ENCODE peak calls at places on chromosomes 1 and 21, in six cellular contexts. S is GM23338, V is tibial nerve, Z is prostate gland, D is PC-9, O is uterus. A is an unnamed sample. For H3K4me1, the result is how much of the 10 kb centered on the place peaks cover.

GRCh38 chr1:29757866-29758763 is 521.8 kb downstream of the PTPRU start:
- DNase-seq in S (no peak), V (no peak), Z (no peak), D (no peak), O (no peak), A (no peak)

GRCh38 chr1:56710646-56711045 is 65.5 kb downstream of the PRKAA2 start:
- DNase-seq in S (no peak), V (no peak), Z (no peak), D (peak), O (no peak), A (no peak)

GRCh38 chr1:93443456-93443855 is 4.5 kb upstream of the FNBP1L start:
- DNase-seq in S (no peak), V (no peak), Z (no peak), D (no peak), O (no peak), A (no peak)

GRCh38 chr1:50163674-50164073 is 55.0 kb downstream of the ELAVL4 start:
- DNase-seq in S (peak), V (no peak), Z (no peak), D (no peak), O (no peak), A (no peak)

GRCh38 chr1:200005160-200005559 is 22.4 kb upstream of the NR5A2 start:
- DNase-seq in S (no peak), V (no peak), Z (no peak), D (no peak), O (no peak), A (no peak)

GRCh38 chr1:100445565-100445964 is 92.4 kb upstream of the GPR88 start:
- DNase-seq in S (no peak), V (no peak), Z (no peak), D (no peak), O (no peak), A (no peak)

GRCh38 chr1:19310720-19311502 is 1.0 kb downstream of the AKR7A2 start:
- DNase-seq in S (no peak), V (no peak), Z (no peak), D (no peak), O (no peak), A (no peak)

GRCh38 chr1:64356636-64357256 is 113.2 kb upstream of the CACHD1 start:
- DNase-seq in S (peak), V (no peak), Z (no peak), D (no peak), O (no peak), A (no peak)

GRCh38 chr1:9493326-9493725 is 45.9 kb upstream of the SLC25A33 start:
- DNase-seq in S (no peak), V (no peak), Z (no peak), D (no peak), O (no peak), A (no peak)

GRCh38 chr1:194171596-194171995 is 985.2 kb upstream of the B3GALT2 start:
- DNase-seq in S (no peak), V (no peak), Z (no peak), D (no peak), O (no peak), A (no peak)

GRCh38 chr1:6912507-6912906 is 127.3 kb downstream of the CAMTA1 start:
- DNase-seq in S (no peak), V (no peak), Z (no peak), D (no peak), O (no peak), A (no peak)

GRCh38 chr1:21550097-21550496 is 40.9 kb downstream of the ALPL start:
- DNase-seq in S (no peak), V (no peak), Z (no peak), D (no peak), O (no peak), A (no peak)

GRCh38 chr1:206110820-206111219 is 6.4 kb downstream of the AVPR1B start:
- DNase-seq in S (no peak), V (no peak), Z (no peak), D (no peak), O (no peak), A (no peak)

GRCh38 chr21:41678944-41679343 is 87.9 kb downstream of the RIPK4 start:
- DNase-seq in S (peak), V (peak), Z (peak), D (peak), O (peak), A (peak)

GRCh38 chr1:169604781-169605560 is 18.7 kb upstream of the F5 start:
- DNase-seq in S (no peak), V (no peak), Z (no peak), D (no peak), O (no peak), A (no peak)

GRCh38 chr1:208254376-208254775 is 10.2 kb upstream of the PLXNA2 start:
- DNase-seq in S (no peak), V (no peak), Z (no peak), D (no peak), O (no peak), A (no peak)

GRCh38 chr21:38178653-38179503 is 77.9 kb upstream of the KCNJ15 start:
- DNase-seq in S (no peak), V (no peak), Z (no peak), D (no peak), O (no peak), A (no peak)

GRCh38 chr1:114457675-114458074 is 53.3 kb downstream of the TRIM33 start:
- DNase-seq in S (no peak), V (no peak), Z (no peak), D (no peak), O (no peak), A (no peak)

GRCh38 chr1:114453361-114453784 is 57.6 kb downstream of the TRIM33 start:
- DNase-seq in S (no peak), V (no peak), Z (no peak), D (no peak), O (no peak), A (no peak)

GRCh38 chr1:114456586-114456985 is 54.4 kb downstream of the TRIM33 start:
- DNase-seq in S (no peak), V (no peak), Z (no peak), D (no peak), O (no peak), A (no peak)

GRCh38 chr1:114455102-114455785 is 55.8 kb downstream of the TRIM33 start:
- DNase-seq in S (no peak), V (no peak), Z (no peak), D (no peak), O (no peak), A (no peak)

DNA sequence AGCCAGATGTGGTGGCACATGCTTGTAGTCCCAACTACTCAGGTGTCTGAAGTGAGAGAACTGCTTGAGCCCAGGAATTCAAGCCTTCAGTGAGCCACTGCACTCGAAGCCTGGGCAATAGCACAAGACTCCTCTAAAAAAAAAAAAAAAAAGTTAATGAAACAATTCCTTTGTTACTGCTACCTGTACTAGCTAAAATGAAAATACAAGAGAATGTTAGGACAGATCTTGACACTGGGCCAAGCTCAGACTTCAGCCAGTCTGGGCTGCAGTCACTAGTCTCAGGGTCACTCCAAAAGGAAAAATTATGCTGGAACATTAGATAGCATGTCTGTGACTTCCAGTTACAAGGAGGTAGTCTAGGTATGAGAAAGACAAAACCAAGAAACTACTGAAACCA is 56.5 kb downstream of the TRIM33 start:
- DNase-seq in S (no peak), V (no peak), Z (no peak), D (no peak), O (no peak), A (no peak)
- H3K4me1 ChIP-seq in S (under half), V (under half), Z (under half), D (under half), O (under half), A (under half)

GRCh38 chr1:156436319-156437043 is 64.1 kb downstream of the MEF2D start:
- DNase-seq in S (peak), V (no peak), Z (no peak), D (no peak), O (no peak), A (no peak)
- H3K4me3 ChIP-seq in S (peak), V (peak), Z (no peak), D (no peak), O (no peak), A (peak)

GRCh38 chr21:39913651-39914145 is 46.5 kb downstream of the PCP4 start:
- DNase-seq in S (no peak), V (no peak), Z (no peak), D (no peak), O (no peak), A (no peak)

GRCh38 chr21:39911792-39912191 is 44.6 kb downstream of the PCP4 start:
- DNase-seq in S (no peak), V (no peak), Z (no peak), D (no peak), O (no peak), A (no peak)

GRCh38 chr21:39911286-39911685 is 44.0 kb downstream of the PCP4 start:
- DNase-seq in S (peak), V (no peak), Z (no peak), D (no peak), O (no peak), A (no peak)

GRCh38 chr21:39904457-39904856 is 37.2 kb downstream of the PCP4 start:
- DNase-seq in S (no peak), V (no peak), Z (no peak), D (no peak), O (no peak), A (no peak)

DNA sequence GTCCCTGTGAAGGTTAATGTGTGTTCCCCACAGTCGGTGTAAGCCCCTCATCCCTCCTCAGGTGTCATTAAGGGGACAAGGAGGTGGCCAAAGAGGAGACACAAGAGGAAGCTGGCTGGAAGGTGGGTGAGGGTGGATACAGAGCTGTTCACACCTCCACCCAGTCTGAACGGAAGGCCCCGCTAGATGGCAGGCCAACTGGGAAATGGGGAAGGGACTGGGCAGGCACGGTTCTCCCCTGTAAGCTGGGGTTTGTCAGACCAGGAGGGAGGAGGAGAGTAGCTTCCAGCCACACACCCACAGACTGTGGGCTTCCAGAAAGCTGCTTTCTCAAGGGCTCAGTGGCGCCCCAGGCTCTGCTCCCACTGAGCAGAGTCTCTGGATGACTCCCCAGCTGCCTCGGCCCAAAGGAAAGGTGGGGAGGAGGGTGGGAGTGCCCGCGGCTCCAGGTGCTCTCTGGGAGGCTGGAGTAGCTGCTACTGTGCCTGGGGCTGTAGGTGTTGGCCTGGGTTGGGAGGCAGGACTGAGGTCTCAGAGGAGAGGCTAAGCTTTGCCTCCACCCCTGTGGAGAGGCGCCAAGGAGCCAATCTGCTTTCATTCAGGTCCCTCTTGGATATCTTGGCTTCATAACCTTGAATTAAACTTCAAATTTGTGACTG is 41.2 kb downstream of the PCP4 start:
- DNase-seq in S (peak), V (no peak), Z (no peak), D (no peak), O (no peak), A (no peak)
- TF ChIP-seq CTCF in S (no peak), V (no peak), Z (no peak), D (no peak), O (no peak), A (no peak)

DNA sequence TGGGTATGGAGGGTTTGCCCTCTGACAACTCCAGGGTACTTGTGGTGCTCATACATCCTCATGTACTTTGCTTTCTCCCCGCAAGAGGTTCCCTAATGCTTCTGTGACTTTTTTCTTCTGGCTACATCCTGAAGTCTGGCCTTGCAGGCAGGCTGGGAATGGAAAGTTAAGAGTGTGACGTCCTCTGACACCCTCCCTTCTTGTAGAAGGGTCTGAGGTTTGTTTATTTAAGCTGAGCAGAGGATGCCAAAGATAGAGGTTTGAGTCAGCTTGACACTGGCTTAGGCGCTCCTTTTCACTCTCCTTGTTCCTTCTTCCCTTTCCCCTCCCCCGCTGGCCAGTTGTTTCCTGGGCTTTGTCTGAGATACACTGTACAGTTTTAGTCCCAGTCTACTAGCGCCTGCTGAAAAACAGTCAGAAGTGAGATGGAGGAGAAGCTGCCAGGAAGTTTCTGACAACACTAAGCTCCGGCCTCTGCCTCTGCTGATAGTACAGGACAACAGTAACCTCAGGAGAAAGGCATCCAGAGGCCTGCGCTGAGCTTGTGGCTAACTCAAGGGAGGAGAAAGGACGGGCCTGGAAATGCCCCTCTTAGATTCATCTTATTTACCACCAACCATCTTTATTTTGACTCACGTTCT is at the start of gene MACF1:
- DNase-seq in S (peak), V (peak), Z (peak), D (no peak), O (peak), A (peak)
- H3K4me1 ChIP-seq in S (under half), V (under half), Z (under half), D (under half), O (under half), A (under half)

DNA sequence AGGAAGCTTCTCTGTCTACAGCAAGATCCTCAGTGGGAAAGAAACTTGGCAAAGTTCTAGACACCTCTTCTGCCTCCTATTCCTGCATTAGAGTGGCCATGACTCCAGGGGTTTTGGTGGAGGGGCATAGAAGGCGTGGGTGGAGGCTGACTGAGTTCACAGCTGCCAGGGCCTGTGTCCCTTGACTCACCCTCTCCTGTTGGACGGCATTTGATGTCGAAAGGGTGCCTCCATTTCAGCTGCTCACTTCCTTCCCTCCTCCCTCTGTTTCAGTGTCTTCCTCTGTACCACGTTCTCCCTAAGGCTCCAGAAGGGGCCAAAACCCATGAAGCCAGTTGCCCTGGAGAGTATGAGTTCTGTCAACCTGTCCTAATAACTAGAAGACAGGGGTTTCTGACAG is 637 bp downstream of the TMEM79 start:
- DNase-seq in S (no peak), V (no peak), Z (no peak), D (no peak), O (no peak), A (no peak)
- H3K4me3 ChIP-seq in S (no peak), V (no peak), Z (peak), D (peak), O (no peak), A (no peak)

DNA sequence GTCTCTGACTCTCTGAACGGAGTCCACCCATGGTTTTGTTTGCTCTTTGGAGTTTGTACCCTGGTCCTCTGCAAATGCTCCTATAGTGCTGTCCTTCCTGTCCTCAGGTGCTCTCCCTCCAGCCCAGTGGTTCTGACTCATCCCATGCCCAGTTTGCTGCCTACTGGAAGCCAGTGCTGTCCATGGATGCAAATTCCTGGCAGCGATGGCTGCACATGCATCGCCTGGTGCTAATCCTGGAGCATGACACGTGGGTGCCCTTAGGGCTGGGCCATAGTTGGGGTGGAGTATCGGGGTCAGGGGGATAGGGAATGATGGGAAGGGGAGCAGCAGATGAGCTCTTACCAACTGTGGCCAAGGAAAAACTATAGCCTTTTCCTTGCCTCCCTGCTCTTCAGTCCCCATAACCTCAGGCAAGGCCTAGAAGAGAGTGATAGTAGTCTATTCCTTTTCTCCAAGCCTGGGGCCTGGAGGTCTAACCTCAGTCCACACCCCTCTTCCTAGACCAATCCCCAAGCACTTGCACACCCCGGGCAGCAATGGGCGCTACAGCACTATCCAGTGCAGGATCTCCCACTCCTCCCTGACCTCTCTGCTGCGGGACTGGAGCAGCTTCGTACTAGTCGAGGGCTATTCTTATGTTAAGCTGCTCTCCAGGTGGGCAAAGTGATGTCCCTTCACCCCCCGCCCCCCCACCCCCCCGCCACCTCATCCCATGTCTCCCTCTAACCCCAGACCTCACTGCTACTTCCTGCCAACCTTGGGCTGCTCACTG is 31.6 kb downstream of the HYI start:
- DNase-seq in S (peak), V (no peak), Z (no peak), D (no peak), O (no peak), A (no peak)
- TF ChIP-seq CTCF in S (no peak), V (no peak), Z (no peak), D (no peak), O (no peak), A (no peak)